ENCODE peak calls at places on chromosomes 16 and 17, in four cellular contexts. F, I, K and R are unnamed samples.

GRCh38 chr16:70738083-70738977 is 52.5 kb upstream of the MTSS2 start:
- DNase-seq in F (no peak), I (peak), K (peak), R (no peak)

GRCh38 chr17:46885956-46886663 is 34.7 kb downstream of the WNT9B start:
- DNase-seq in F (no peak), I (no peak), K (no peak), R (no peak)

GRCh38 chr17:63035695-63036094 is 69.7 kb downstream of the TANC2 start:
- DNase-seq in F (no peak), I (no peak), K (no peak), R (no peak)

GRCh38 chr17:1785925-1786324 is 24.1 kb downstream of the SERPINF1 start:
- DNase-seq in F (no peak), I (peak), K (no peak), R (no peak)

GRCh38 chr16:10961231-10961630 is 16.9 kb downstream of the CLEC16A start:
- DNase-seq in F (no peak), I (no peak), K (no peak), R (no peak)

GRCh38 chr16:1033128-1033679 is 39.3 kb upstream of the SSTR5 start:
- DNase-seq in F (no peak), I (no peak), K (no peak), R (no peak)

GRCh38 chr17:19281161-19281560 is 44.0 kb downstream of the EPN2 start:
- DNase-seq in F (no peak), I (no peak), K (no peak), R (no peak)

GRCh38 chr16:81544261-81544660 is 99.7 kb downstream of the CMIP start:
- DNase-seq in F (no peak), I (no peak), K (no peak), R (no peak)

GRCh38 chr17:78645421-78646295 is 68.5 kb upstream of the DNAH17 start:
- DNase-seq in F (peak), I (no peak), K (peak), R (peak)

GRCh38 chr16:86671486-86672214 is 93.3 kb downstream of the FOXL1 start:
- DNase-seq in F (no peak), I (no peak), K (no peak), R (no peak)

GRCh38 chr17:77391668-77392375 is 251.1 kb downstream of the SEC14L1 start:
- DNase-seq in F (no peak), I (peak), K (no peak), R (no peak)

GRCh38 chr16:15440852-15441251 is 6.5 kb downstream of the BMERB1 start:
- DNase-seq in F (no peak), I (peak), K (no peak), R (no peak)

GRCh38 chr16:1028524-1029258 is 43.9 kb upstream of the SSTR5 start:
- DNase-seq in F (no peak), I (no peak), K (no peak), R (no peak)

GRCh38 chr17:40091691-40092397 is 8.5 kb downstream of the NR1D1 start:
- DNase-seq in F (no peak), I (no peak), K (no peak), R (no peak)

GRCh38 chr16:27729516-27730304 is 179.8 kb downstream of the KATNIP start:
- DNase-seq in F (no peak), I (no peak), K (no peak), R (no peak)

GRCh38 chr17:30961213-30962188 is 9.3 kb upstream of the RNF135 start:
- DNase-seq in F (no peak), I (no peak), K (no peak), R (no peak)

GRCh38 chr17:80192268-80192667 is 22.4 kb downstream of the CARD14 start:
- DNase-seq in F (no peak), I (no peak), K (no peak), R (peak)

GRCh38 chr17:2860045-2860444 is 63.8 kb downstream of the RAP1GAP2 start:
- DNase-seq in F (no peak), I (no peak), K (no peak), R (no peak)